ENCODE peak calls at places on chromosomes 12 and 14, in nine cellular contexts. X is CD4-positive, alpha-beta T cell; P is mesendoderm; L is ELR; K is dorsolateral prefrontal cortex; W is cerebellar nuclear complex; D is activated T-cell treated with anti-CD3 and anti-CD28 coated beads, Interleukin-2, amount 50 U/mL, for 72 hours; V is nucleus accumbens; M is Peyer's patch. Z is an unnamed sample.

GRCh38 chr12:4244868-4245267 is 28.7 kb upstream of the CCND2 start:
- DNase-seq in X (no peak), P (no peak), L (no peak), K (no peak), W (no peak), D (no peak), V (no peak), M (no peak), Z (no peak)

GRCh38 chr12:111993290-111994150 is 19.4 kb downstream of the TMEM116 start:
- DNase-seq in X (no peak), P (no peak), L (no peak), K (no peak), W (no peak), D (no peak), V (no peak), M (peak), Z (no peak)

GRCh38 chr12:31323466-31324115 is 2.4 kb downstream of the SINHCAF start:
- DNase-seq in X (peak), P (peak), L (peak), K (no peak), W (no peak), D (peak), V (peak), M (peak), Z (no peak)

GRCh38 chr12:30794591-30795409 is 40.0 kb upstream of the CAPRIN2 start:
- DNase-seq in X (no peak), P (peak), L (peak), K (no peak), W (no peak), D (peak), V (peak), M (no peak), Z (peak)

GRCh38 chr12:130987151-130987931 is 33.6 kb downstream of the ADGRD1 start:
- DNase-seq in X (no peak), P (no peak), L (no peak), K (no peak), W (no peak), D (no peak), V (no peak), M (no peak), Z (no peak)

GRCh38 chr12:67434653-67435375 is 165.7 kb downstream of the CAND1 start:
- DNase-seq in X (no peak), P (no peak), L (peak), K (no peak), W (no peak), D (no peak), V (no peak), M (no peak), Z (no peak)

GRCh38 chr12:122807651-122808050 is 27.6 kb upstream of the HIP1R start:
- DNase-seq in X (no peak), P (no peak), L (no peak), K (no peak), W (no peak), D (no peak), V (no peak), M (no peak), Z (no peak)

GRCh38 chr14:60815371-60815770 is 80.8 kb downstream of the MNAT1 start:
- DNase-seq in X (no peak), P (no peak), L (no peak), K (no peak), W (no peak), D (no peak), V (no peak), M (no peak), Z (no peak)

GRCh38 chr12:62194031-62194430 is 66.2 kb upstream of the USP15 start:
- DNase-seq in X (no peak), P (no peak), L (no peak), K (no peak), W (no peak), D (no peak), V (no peak), M (no peak), Z (no peak)